ENCODE peak calls at places on chromosome 2, in four cellular contexts. One of them, this sample, is unnamed.

GRCh38 chr2:176582183-176582582 is 312.9 kb downstream of the MTX2 start:
- DNase-seq in bronchial epithelial cell: no peak
- DNase-seq in lower lobe of right lung: no peak
- DNase-seq in HL-60: no peak
- DNase-seq in this sample: no peak

GRCh38 chr2:102226612-102227351 is 40.0 kb downstream of the IL1RL2 start:
- DNase-seq in bronchial epithelial cell: no peak
- DNase-seq in lower lobe of right lung: no peak
- DNase-seq in HL-60: no peak
- DNase-seq in this sample: no peak

GRCh38 chr2:150612957-150613710 is 125.7 kb upstream of the RND3 start:
- DNase-seq in bronchial epithelial cell: no peak
- DNase-seq in lower lobe of right lung: no peak
- DNase-seq in HL-60: no peak
- DNase-seq in this sample: no peak

GRCh38 chr2:40346535-40347354 is 105.1 kb downstream of the SLC8A1 start:
- DNase-seq in bronchial epithelial cell: no peak
- DNase-seq in lower lobe of right lung: no peak
- DNase-seq in HL-60: no peak
- DNase-seq in this sample: no peak

GRCh38 chr2:148887349-148888002 is 12.4 kb downstream of the KIF5C start:
- DNase-seq in bronchial epithelial cell: no peak
- DNase-seq in lower lobe of right lung: no peak
- DNase-seq in HL-60: no peak
- DNase-seq in this sample: no peak

GRCh38 chr2:36963106-36963505 is 3.2 kb downstream of the STRN start:
- DNase-seq in bronchial epithelial cell: peak
- DNase-seq in lower lobe of right lung: no peak
- DNase-seq in HL-60: no peak
- DNase-seq in this sample: no peak

GRCh38 chr2:159592446-159592845 is 23.9 kb downstream of the BAZ2B start:
- DNase-seq in bronchial epithelial cell: no peak
- DNase-seq in lower lobe of right lung: no peak
- DNase-seq in HL-60: no peak
- DNase-seq in this sample: no peak

GRCh38 chr2:203814661-203815540 is 52.7 kb upstream of the CTLA4 start:
- DNase-seq in bronchial epithelial cell: peak
- DNase-seq in lower lobe of right lung: peak
- DNase-seq in HL-60: peak
- DNase-seq in this sample: peak

GRCh38 chr2:143205106-143205764 is 76.0 kb downstream of the ARHGAP15 start:
- DNase-seq in bronchial epithelial cell: peak
- DNase-seq in lower lobe of right lung: no peak
- DNase-seq in HL-60: no peak
- DNase-seq in this sample: no peak

GRCh38 chr2:152372438-152372984 is 37.5 kb downstream of the FMNL2 start:
- DNase-seq in bronchial epithelial cell: no peak
- DNase-seq in lower lobe of right lung: no peak
- DNase-seq in HL-60: no peak
- DNase-seq in this sample: no peak

GRCh38 chr2:402721-403120 is 114.8 kb upstream of the ALKAL2 start:
- DNase-seq in bronchial epithelial cell: no peak
- DNase-seq in lower lobe of right lung: no peak
- DNase-seq in HL-60: no peak
- DNase-seq in this sample: no peak

GRCh38 chr2:189348369-189348768 is 92.9 kb upstream of the WDR75 start:
- DNase-seq in bronchial epithelial cell: no peak
- DNase-seq in lower lobe of right lung: no peak
- DNase-seq in HL-60: no peak
- DNase-seq in this sample: no peak

GRCh38 chr2:196335238-196335637 is 163.9 kb upstream of the STK17B start:
- DNase-seq in bronchial epithelial cell: peak
- DNase-seq in lower lobe of right lung: no peak
- DNase-seq in HL-60: no peak
- DNase-seq in this sample: no peak

GRCh38 chr2:127776122-127776780 is 34.7 kb downstream of the WDR33 start:
- DNase-seq in bronchial epithelial cell: no peak
- DNase-seq in lower lobe of right lung: no peak
- DNase-seq in HL-60: no peak
- DNase-seq in this sample: no peak

GRCh38 chr2:39805936-39806608 is 27.0 kb upstream of the THUMPD2 start:
- DNase-seq in bronchial epithelial cell: no peak
- DNase-seq in lower lobe of right lung: no peak
- DNase-seq in HL-60: no peak
- DNase-seq in this sample: no peak

GRCh38 chr2:126669772-126670171 is 13.8 kb downstream of the GYPC start:
- DNase-seq in bronchial epithelial cell: no peak
- DNase-seq in lower lobe of right lung: no peak
- DNase-seq in HL-60: no peak
- DNase-seq in this sample: no peak

GRCh38 chr2:216717491-216717901 is 22.1 kb upstream of the IGFBP5 start:
- DNase-seq in bronchial epithelial cell: peak
- DNase-seq in lower lobe of right lung: no peak
- DNase-seq in HL-60: no peak
- DNase-seq in this sample: no peak

DNA sequence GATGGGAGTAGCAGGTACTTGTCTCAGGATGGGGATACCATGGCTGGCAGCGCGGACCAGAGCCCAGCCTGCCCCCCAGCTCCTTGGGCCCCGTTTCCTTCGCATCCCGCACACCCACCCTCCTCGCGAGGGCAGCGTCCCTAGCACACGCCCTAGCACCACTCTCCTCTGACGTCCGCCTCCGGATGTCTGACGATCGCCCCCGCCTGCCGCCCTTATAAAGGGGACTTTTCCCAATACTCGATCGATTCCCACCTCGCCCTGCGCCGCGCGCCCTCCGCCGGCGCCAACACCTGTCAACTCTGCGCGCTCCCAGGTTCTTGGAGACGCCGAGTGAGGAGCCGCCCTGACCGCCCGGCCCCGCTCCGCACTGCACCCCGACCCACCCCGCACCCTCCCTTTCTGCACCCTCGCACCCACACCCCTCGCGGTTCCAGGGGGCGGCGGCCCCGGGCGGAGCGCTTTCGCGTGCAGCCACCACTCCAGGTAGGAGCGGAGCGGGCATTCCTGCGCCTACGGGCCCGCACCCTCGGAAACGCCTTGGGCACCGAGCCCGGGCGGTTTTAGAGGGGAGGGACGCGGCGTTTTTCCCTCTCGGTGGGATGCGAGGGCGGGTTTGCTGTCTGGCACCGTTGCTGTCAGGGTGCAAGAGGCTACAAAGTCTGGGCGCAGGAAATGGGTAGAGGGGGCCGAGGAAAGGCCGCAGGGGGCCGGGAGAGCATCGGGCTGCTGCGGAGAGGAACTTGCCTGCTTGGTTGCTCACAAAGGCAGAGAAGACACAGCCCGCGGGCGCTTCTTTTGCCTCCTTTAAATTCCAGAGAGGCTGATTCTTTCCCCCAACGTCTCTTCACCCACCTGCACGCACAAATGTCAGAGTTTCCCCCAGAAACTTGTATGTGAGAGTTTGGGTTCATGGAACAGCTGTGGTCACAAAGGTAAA is at the start of gene SLC5A7:
- DNase-seq in bronchial epithelial cell: no peak
- DNase-seq in lower lobe of right lung: no peak
- DNase-seq in HL-60: no peak
- DNase-seq in this sample: no peak
- H3K4me3 ChIP-seq in bronchial epithelial cell: no peak
- H3K4me3 ChIP-seq in lower lobe of right lung: peak
- H3K4me3 ChIP-seq in HL-60: no peak
- H3K4me3 ChIP-seq in this sample: no peak

GRCh38 chr2:56714400-56714799 is 530.6 kb downstream of the CCDC85A start:
- DNase-seq in bronchial epithelial cell: no peak
- DNase-seq in lower lobe of right lung: no peak
- DNase-seq in HL-60: no peak
- DNase-seq in this sample: no peak
- TF ChIP-seq CTCF in bronchial epithelial cell: no peak
- TF ChIP-seq CTCF in lower lobe of right lung: no peak
- TF ChIP-seq CTCF in HL-60: no peak
- TF ChIP-seq CTCF in this sample: no peak

GRCh38 chr2:241149925-241150659 is at the start of gene PPP1R7:
- DNase-seq in bronchial epithelial cell: peak
- DNase-seq in lower lobe of right lung: peak
- DNase-seq in HL-60: peak
- DNase-seq in this sample: peak

GRCh38 chr2:241149675-241149924 is 328 bp upstream of the PASK start:
- DNase-seq in bronchial epithelial cell: no peak
- DNase-seq in lower lobe of right lung: no peak
- DNase-seq in HL-60: no peak
- DNase-seq in this sample: no peak

GRCh38 chr2:241148891-241149674 is at the start of gene PASK:
- DNase-seq in bronchial epithelial cell: peak
- DNase-seq in lower lobe of right lung: peak
- DNase-seq in HL-60: peak
- DNase-seq in this sample: peak

GRCh38 chr2:241147336-241147735 is 1.9 kb downstream of the PASK start:
- DNase-seq in bronchial epithelial cell: no peak
- DNase-seq in lower lobe of right lung: no peak
- DNase-seq in HL-60: no peak
- DNase-seq in this sample: no peak

GRCh38 chr2:241148239-241148638 is 1.0 kb downstream of the PASK start:
- DNase-seq in bronchial epithelial cell: no peak
- DNase-seq in lower lobe of right lung: no peak
- DNase-seq in HL-60: peak
- DNase-seq in this sample: no peak
- H3K4me3 ChIP-seq in bronchial epithelial cell: no peak
- H3K4me3 ChIP-seq in lower lobe of right lung: peak
- H3K4me3 ChIP-seq in HL-60: peak
- H3K4me3 ChIP-seq in this sample: peak

GRCh38 chr2:10304458-10305253 is 2.0 kb downstream of the HPCAL1 start:
- DNase-seq in bronchial epithelial cell: no peak
- DNase-seq in lower lobe of right lung: no peak
- DNase-seq in HL-60: no peak
- DNase-seq in this sample: no peak

GRCh38 chr2:10303634-10304378 is 1.1 kb downstream of the HPCAL1 start:
- DNase-seq in bronchial epithelial cell: no peak
- DNase-seq in lower lobe of right lung: peak
- DNase-seq in HL-60: peak
- DNase-seq in this sample: no peak

GRCh38 chr2:10305254-10305635 is 2.5 kb downstream of the HPCAL1 start:
- DNase-seq in bronchial epithelial cell: no peak
- DNase-seq in lower lobe of right lung: no peak
- DNase-seq in HL-60: no peak
- DNase-seq in this sample: no peak

GRCh38 chr2:10306901-10307463 is 4.3 kb downstream of the HPCAL1 start:
- DNase-seq in bronchial epithelial cell: no peak
- DNase-seq in lower lobe of right lung: no peak
- DNase-seq in HL-60: no peak
- DNase-seq in this sample: no peak

DNA sequence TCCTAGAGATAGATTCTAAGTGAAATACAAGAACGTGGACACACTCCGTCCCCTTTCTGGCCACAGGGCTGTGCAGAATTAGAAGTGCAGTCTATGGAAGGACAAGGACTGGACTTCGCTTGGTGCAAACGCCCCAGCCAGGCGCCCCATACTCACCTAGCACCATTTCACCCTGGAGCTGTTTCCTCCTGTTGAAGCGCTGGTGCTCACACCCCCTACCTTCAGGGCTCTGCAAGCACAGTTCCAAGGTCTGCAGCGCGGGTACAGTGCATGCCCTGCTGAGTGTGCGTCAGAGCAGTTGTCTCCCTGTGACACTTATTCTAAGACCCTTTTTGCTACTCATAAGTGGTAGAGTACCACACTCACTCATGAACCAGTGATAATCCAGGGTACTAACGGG is 3.0 kb downstream of the HPCAL1 start:
- DNase-seq in bronchial epithelial cell: no peak
- DNase-seq in lower lobe of right lung: no peak
- DNase-seq in HL-60: no peak
- DNase-seq in this sample: no peak
- TF ChIP-seq CTCF in bronchial epithelial cell: no peak
- TF ChIP-seq CTCF in lower lobe of right lung: peak
- TF ChIP-seq CTCF in HL-60: no peak
- TF ChIP-seq CTCF in this sample: peak

DNA sequence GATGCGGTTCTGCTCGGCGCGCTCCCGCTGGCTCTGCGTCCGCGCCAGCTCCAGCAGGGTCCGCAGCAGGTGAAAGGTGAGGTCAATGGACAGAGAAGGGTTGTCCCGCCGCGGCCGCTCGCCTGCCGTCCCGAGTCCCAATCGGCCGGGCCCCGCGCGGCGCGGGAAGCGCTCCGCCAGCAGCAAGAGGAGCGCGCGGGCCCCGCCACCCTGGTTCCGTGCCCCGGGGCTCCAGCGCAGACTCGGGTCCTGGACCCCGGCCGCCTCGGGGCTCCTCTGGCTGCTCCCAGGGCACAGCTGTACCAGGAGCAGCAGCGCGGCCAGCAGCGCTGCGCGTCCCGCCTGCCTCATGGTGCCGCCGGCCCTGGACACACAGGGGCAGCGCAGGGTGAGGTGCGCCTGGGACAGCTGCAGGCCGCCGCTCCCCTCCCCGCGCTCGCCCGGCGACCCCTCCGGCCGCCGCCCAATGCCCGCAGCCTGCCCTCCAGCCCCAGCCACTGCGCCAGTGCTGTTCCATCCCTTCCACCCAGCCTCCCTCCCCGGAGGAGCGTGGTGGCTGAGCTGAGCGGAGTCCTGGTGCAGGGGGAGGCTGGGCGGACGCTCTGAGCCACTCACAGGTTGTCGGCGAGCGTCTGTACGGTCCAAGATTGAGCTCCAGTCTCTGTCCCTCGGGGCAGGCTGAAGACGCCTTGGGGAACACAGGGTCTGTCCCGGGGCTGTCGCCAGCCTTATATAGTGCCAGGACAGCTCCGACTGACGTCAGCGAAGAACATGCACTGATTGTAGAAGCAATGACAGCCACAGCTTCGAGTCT is 493 bp downstream of the UCN start:
- DNase-seq in bronchial epithelial cell: no peak
- DNase-seq in lower lobe of right lung: no peak
- DNase-seq in HL-60: no peak
- DNase-seq in this sample: no peak
- H3K4me3 ChIP-seq in bronchial epithelial cell: no peak
- H3K4me3 ChIP-seq in lower lobe of right lung: no peak
- H3K4me3 ChIP-seq in HL-60: no peak
- H3K4me3 ChIP-seq in this sample: no peak

DNA sequence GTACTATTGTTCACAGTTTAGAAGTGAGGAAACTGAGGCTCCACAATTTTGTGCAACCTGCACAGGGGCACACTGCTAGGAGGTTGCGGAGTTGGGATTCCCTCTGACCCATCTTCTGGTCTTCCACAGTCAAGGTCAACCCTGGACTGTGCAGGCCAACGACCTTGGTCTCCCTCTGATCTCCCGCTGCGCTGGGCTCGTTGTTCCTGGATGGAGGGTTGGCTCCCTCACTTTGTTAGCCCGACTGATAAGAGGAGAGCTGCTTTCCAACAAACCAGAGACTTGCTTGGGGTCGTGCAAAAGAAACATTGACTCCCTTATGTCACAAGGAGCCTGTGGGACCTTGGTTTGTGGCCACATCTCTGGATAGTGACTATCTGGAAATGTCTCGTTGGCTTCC is 187.6 kb downstream of the MYCN start:
- DNase-seq in bronchial epithelial cell: no peak
- DNase-seq in lower lobe of right lung: no peak
- DNase-seq in HL-60: no peak
- DNase-seq in this sample: no peak
- TF ChIP-seq CTCF in bronchial epithelial cell: no peak
- TF ChIP-seq CTCF in lower lobe of right lung: no peak
- TF ChIP-seq CTCF in HL-60: no peak
- TF ChIP-seq CTCF in this sample: no peak